ENCODE peak calls at places on chromosome 2, in four cellular contexts. Q is activated CD4-positive, alpha-beta T cell treated with anti-CD3 and anti-CD28 coated beads, Interleukin-2, amount 10 ng/mL, durations not matched to agents 24 days and 14 days; Y is small intestine; K is cardiac fibroblast. C is an unnamed sample.

GRCh38 chr2:209629622-209630021 is 142.0 kb upstream of the UNC80 start:
- DNase-seq in Y (no peak), Q (no peak), K (peak; percentile 54), C (no peak)

GRCh38 chr2:180058993-180059392 is 51.9 kb upstream of the CWC22 start:
- DNase-seq in Q (no peak), Y (no peak), K (no peak), C (no peak)

GRCh38 chr2:236875906-236876505 is 209.7 kb upstream of the COPS8 start:
- DNase-seq in K (peak; percentile 27), Y (peak; percentile 62), Q (peak; percentile 42), C (peak; percentile 91)

GRCh38 chr2:102180687-102180999 is 6.2 kb upstream of the IL1RL2 start:
- DNase-seq in Q (no peak), Y (no peak), K (no peak), C (no peak)

GRCh38 chr2:20650412-20650879 is 452 bp downstream of the HS1BP3 start:
- DNase-seq in K (peak; percentile 56), Y (peak; percentile 29), Q (peak; percentile 81), C (no peak)

GRCh38 chr2:83561592-83561991 is 897.5 kb downstream of the SUCLG1 start:
- DNase-seq in Q (no peak), K (no peak), Y (no peak), C (no peak)

GRCh38 chr2:159083601-159084000 is 115.2 kb downstream of the TANC1 start:
- DNase-seq in Y (no peak), K (peak; percentile 64), Q (no peak), C (no peak)

GRCh38 chr2:237432484-237433092 is 18.6 kb upstream of the COL6A3 start:
- DNase-seq in K (peak; percentile 82), Q (peak; percentile 83), Y (peak; percentile 14), C (no peak)

GRCh38 chr2:24824966-24825882 is 32.0 kb downstream of the CENPO start:
- DNase-seq in Y (no peak), K (no peak), Q (peak; percentile 75), C (no peak)

GRCh38 chr2:49687873-49688272 is 533.6 kb upstream of the FSHR start:
- DNase-seq in Q (no peak), Y (no peak), K (peak; percentile 3), C (no peak)

GRCh38 chr2:201432551-201433388 is 18.5 kb downstream of the TRAK2 start:
- DNase-seq in K (peak; percentile 52), Q (no peak), Y (no peak), C (no peak)

GRCh38 chr2:70104231-70105111 is 17.2 kb downstream of the PCBP1 start:
- DNase-seq in Q (peak; percentile 80), Y (no peak), K (peak; percentile 80), C (no peak)

GRCh38 chr2:127175406-127175805 is 44.7 kb downstream of the CYP27C1 start:
- DNase-seq in K (no peak), Q (no peak), Y (no peak), C (no peak)

GRCh38 chr2:161245237-161245505 is 63.1 kb upstream of the PSMD14 start:
- DNase-seq in Q (no peak), Y (peak; percentile 10), K (no peak), C (no peak)

GRCh38 chr2:170047331-170048065 is 130.4 kb upstream of the MYO3B start:
- DNase-seq in K (no peak), Q (no peak), Y (no peak), C (no peak)

GRCh38 chr2:124607679-124608078 is 582.6 kb downstream of the CNTNAP5 start:
- DNase-seq in Q (no peak), Y (no peak), K (no peak), C (no peak)

GRCh38 chr2:25372405-25373268 is 30.9 kb upstream of the DNMT3A start:
- DNase-seq in Q (no peak), K (no peak), Y (no peak), C (no peak)

GRCh38 chr2:215780891-215781290 is 232.5 kb downstream of the MREG start:
- DNase-seq in Y (no peak), Q (no peak), K (no peak), C (no peak)

GRCh38 chr2:24104110-24104650 is 19.0 kb downstream of the PFN4 start:
- DNase-seq in K (no peak), Q (no peak), Y (no peak), C (no peak)

GRCh38 chr2:23703583-23704385 is 223.1 kb downstream of the ATAD2B start:
- DNase-seq in Y (no peak), K (no peak), Q (no peak), C (no peak)

GRCh38 chr2:27271631-27272340 is 3.4 kb upstream of the DNAJC5G start:
- DNase-seq in Q (no peak), K (no peak), Y (no peak), C (no peak)

GRCh38 chr2:30267161-30267568 is 35.8 kb downstream of the LBH start:
- DNase-seq in Q (peak; percentile 81), Y (peak; percentile 21), K (no peak), C (no peak)

C was measured in esophagus muscularis mucosa.